ENCODE peak calls at places on chromosomes 13 and 19, in eight cellular contexts. E is breast epithelium, I is stomach, J is spleen, P is suprapubic skin, N is sigmoid colon, L is transverse colon, Z is K562. B is an unnamed sample.

GRCh38 chr19:54312436-54313362 is at the start of gene LILRA5:
- DNase-seq in E (peak; percentile 27), I (no peak), J (peak; percentile 86), P (peak; percentile 44), N (peak; percentile 68), L (no peak), Z (no peak), B (no peak)

GRCh38 chr13:60267498-60268202 is 103.9 kb upstream of the DIAPH3 start:
- DNase-seq in E (no peak), I (no peak), J (no peak), P (no peak), N (no peak), L (peak; percentile 13), Z (no peak), B (peak; percentile 7)

GRCh38 chr13:98276486-98276885 is 99.4 kb upstream of the RNF113B start:
- DNase-seq in E (no peak), I (no peak), J (no peak), P (no peak), N (no peak), L (no peak), Z (no peak), B (no peak)

GRCh38 chr13:31441804-31442487 is 242.2 kb downstream of the B3GLCT start:
- DNase-seq in E (no peak), I (no peak), J (no peak), P (no peak), N (no peak), L (no peak), Z (no peak), B (no peak)

GRCh38 chr19:50512112-50512998 is 1.4 kb downstream of the ASPDH start:
- DNase-seq in E (no peak), I (no peak), J (peak; percentile 89), P (peak; percentile 77), N (no peak), L (no peak), Z (no peak), B (no peak)

GRCh38 chr19:661427-662196 is 1.4 kb downstream of the RNF126 start:
- DNase-seq in E (no peak), I (peak; percentile 60), J (peak; percentile 90), P (no peak), N (peak; percentile 71), L (peak; percentile 71), Z (peak; percentile 28), B (no peak)

GRCh38 chr19:44757057-44757734 is 8.7 kb downstream of the BCL3 start:
- DNase-seq in E (no peak), I (peak; percentile 28), J (no peak), P (no peak), N (peak; percentile 94), L (peak; percentile 48), Z (peak; percentile 69), B (no peak)

GRCh38 chr19:2528543-2529173 is 52.7 kb downstream of the GADD45B start:
- DNase-seq in E (peak; percentile 88), I (peak; percentile 64), J (peak; percentile 60), P (no peak), N (no peak), L (peak; percentile 44), Z (no peak), B (peak; percentile 82)

GRCh38 chr13:21673592-21674270 is 2.9 kb downstream of the FGF9 start:
- DNase-seq in E (no peak), I (peak; percentile 58), J (peak; percentile 86), P (no peak), N (peak; percentile 61), L (peak; percentile 60), Z (peak; percentile 35), B (no peak)

GRCh38 chr13:101309014-101309619 is 107.2 kb downstream of the NALCN start:
- DNase-seq in E (no peak), I (no peak), J (no peak), P (no peak), N (no peak), L (no peak), Z (no peak), B (no peak)

GRCh38 chr13:60162096-60162495 is 1.6 kb downstream of the DIAPH3 start:
- DNase-seq in E (no peak), I (no peak), J (no peak), P (no peak), N (no peak), L (no peak), Z (no peak), B (no peak)

GRCh38 chr13:42612021-42612765 is 38.2 kb downstream of the TNFSF11 start:
- DNase-seq in E (no peak), I (no peak), J (no peak), P (no peak), N (no peak), L (no peak), Z (no peak), B (no peak)

GRCh38 chr19:4324228-4324627 is 14.4 kb downstream of the STAP2 start:
- DNase-seq in E (no peak), I (no peak), J (no peak), P (no peak), N (no peak), L (no peak), Z (no peak), B (no peak)

GRCh38 chr13:46687810-46688209 is 109.2 kb downstream of the ESD start:
- DNase-seq in E (no peak), I (no peak), J (no peak), P (no peak), N (no peak), L (no peak), Z (no peak), B (no peak)

GRCh38 chr13:49366841-49367240 is 77.0 kb downstream of the CAB39L start:
- DNase-seq in E (no peak), I (peak; percentile 51), J (no peak), P (no peak), N (peak; percentile 65), L (no peak), Z (no peak), B (no peak)

GRCh38 chr13:41352935-41353801 is 42.1 kb downstream of the NAA16 start:
- DNase-seq in E (no peak), I (no peak), J (no peak), P (no peak), N (no peak), L (no peak), Z (peak; percentile 19), B (no peak)

GRCh38 chr19:52343548-52343947 is 7.5 kb downstream of the ZNF610 start:
- DNase-seq in E (peak; percentile 52), I (peak; percentile 36), J (no peak), P (no peak), N (peak; percentile 65), L (peak; percentile 9), Z (peak; percentile 62), B (no peak)

GRCh38 chr19:10686661-10687517 is 14.3 kb upstream of the QTRT1 start:
- DNase-seq in E (no peak), I (no peak), J (no peak), P (no peak), N (no peak), L (no peak), Z (no peak), B (no peak)
- TF ChIP-seq POLR2A in E (no peak), I (no peak), J (no peak), P (no peak), N (no peak), L (no peak), Z (peak; percentile 44), B (no peak)

GRCh38 chr19:13117176-13117771 is 734 bp upstream of the TRMT1 start:
- DNase-seq in E (no peak), I (no peak), J (no peak), P (no peak), N (no peak), L (no peak), Z (no peak), B (no peak)
- H3K27ac ChIP-seq in E (peak overlapping the region; percentile 77), I (peak overlapping the region; percentile 84), J (peak overlapping the region; percentile 86), P (peak overlapping the region; percentile 79), N (peak overlapping the region; percentile 83), L (peak overlapping the region; percentile 83), Z (peak overlapping the region; percentile 77), B (peak overlapping the region; percentile 69)

DNA sequence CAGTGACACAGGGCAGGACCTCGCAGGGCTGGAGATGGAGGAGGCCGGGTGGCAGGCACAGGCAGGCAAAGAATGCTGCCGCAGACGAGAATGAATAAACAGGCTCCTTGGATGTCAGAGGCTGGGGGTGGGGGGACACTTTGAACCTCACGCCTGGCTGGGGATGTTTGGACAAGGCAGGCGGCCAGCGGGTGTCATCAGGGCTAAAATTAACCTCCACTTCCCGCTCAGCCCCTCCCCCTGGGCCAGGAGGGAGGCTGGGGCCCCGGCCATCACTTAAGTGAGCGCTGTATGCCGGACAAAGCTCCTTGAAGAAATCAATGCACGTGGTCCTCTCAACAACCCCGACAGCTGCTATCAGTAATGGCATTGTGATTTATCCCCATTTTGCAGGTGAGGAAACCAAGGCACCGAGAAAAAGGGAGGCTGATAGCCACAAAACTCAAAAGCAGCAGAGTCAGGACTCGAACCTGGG is 10.3 kb upstream of the FUT5 start:
- DNase-seq in E (no peak), I (no peak), J (no peak), P (no peak), N (peak; percentile 97), L (peak; percentile 74), Z (no peak), B (peak; percentile 57)
- TF ChIP-seq POLR2AphosphoS5 in E (no peak), I (peak; percentile 29), J (no peak), P (no peak), N (peak; percentile 74), L (peak; percentile 51), Z (no peak), B (peak; percentile 62)

GRCh38 chr19:45768644-45769053 is 403 bp downstream of the SIX5 start:
- DNase-seq in E (no peak), I (peak; percentile 54), J (peak; percentile 89), P (peak; percentile 81), N (peak; percentile 86), L (peak; percentile 50), Z (peak; percentile 46), B (no peak)

GRCh38 chr19:45767881-45768643 is 990 bp downstream of the SIX5 start:
- DNase-seq in E (peak; percentile 74), I (peak; percentile 70), J (peak; percentile 86), P (peak; percentile 88), N (peak; percentile 91), L (peak; percentile 70), Z (peak; percentile 65), B (peak; percentile 73)

GRCh38 chr19:45769821-45770191 is 754 bp upstream of the SIX5 start:
- DNase-seq in E (no peak), I (peak; percentile 49), J (peak; percentile 89), P (peak; percentile 83), N (peak; percentile 88), L (peak; percentile 65), Z (no peak), B (peak; percentile 59)

GRCh38 chr19:45770192-45771101 is 1.4 kb upstream of the SIX5 start:
- DNase-seq in E (peak; percentile 98), I (peak; percentile 98), J (peak; percentile 98), P (peak; percentile 99), N (peak; percentile 99), L (peak; percentile 97), Z (peak; percentile 93), B (peak; percentile 98)

DNA sequence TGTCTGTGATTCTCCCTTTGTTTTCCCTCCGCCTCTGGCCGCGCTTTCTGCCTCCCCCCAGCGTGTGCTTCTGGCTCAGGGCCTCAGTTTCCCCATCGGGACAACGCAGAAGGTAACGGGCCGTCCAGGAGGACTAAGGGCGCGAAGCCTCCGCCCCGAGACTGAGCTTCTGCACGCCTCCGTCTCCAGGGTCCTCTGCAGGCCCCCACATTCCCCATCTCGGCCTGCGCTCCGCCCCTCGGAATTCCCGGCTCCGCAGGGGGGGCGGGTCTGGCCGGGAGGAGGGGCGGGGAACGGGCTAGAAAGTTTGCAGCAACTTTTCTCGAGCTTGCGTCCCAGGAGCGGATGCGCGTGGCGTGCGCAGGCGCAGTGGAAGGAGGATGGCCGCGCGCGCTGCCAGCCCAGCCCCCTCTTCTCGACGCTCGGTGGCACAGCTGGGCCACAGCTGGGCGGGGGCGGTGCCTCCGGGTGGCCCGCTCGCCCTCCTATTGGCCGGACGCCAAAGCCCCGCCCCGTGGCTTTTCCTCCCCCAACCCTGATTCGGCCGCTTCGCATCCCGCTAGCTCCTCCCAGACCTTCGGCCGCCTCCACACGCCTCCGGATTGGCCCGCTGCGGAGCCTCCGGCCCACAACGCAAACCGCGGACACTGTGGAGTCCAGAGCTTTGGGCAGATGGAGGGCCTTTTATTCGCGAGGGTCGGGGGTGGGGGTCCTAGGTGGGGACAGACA is at the start of gene SIX5:
- DNase-seq in E (peak; percentile 99), I (peak; percentile 99), J (peak; percentile 97), P (peak; percentile 99), N (peak; percentile 99), L (peak; percentile 99), Z (peak; percentile 93), B (peak; percentile 97)
- TF ChIP-seq POLR2A in E (peak; percentile 89), I (no peak), J (peak; percentile 43), P (peak; percentile 33), N (peak; percentile 93), L (peak; percentile 85), Z (peak; percentile 75), B (peak; percentile 85)

B was measured in prostate gland.